ENCODE peak calls at places on chromosome 18, in six cellular contexts. I, B, P, N, J and K are unnamed samples.

GRCh38 chr18:42706618-42707017 is 408.9 kb downstream of the RIT2 start:
- DNase-seq in I (no peak), B (peak; percentile 48), P (no peak), N (peak; percentile 27), J (no peak), K (no peak)

GRCh38 chr18:11909597-11910026 is 1.5 kb upstream of the MPPE1 start:
- DNase-seq in I (no peak), B (no peak), P (no peak), N (no peak), J (no peak), K (peak; percentile 51)

GRCh38 chr18:48263421-48263820 is 145.8 kb downstream of the ZBTB7C start:
- DNase-seq in I (no peak), B (no peak), P (no peak), N (no peak), J (no peak), K (no peak)

GRCh38 chr18:11147962-11148654 is 1.3 kb downstream of the PIEZO2 start:
- DNase-seq in I (no peak), B (no peak), P (no peak), N (no peak), J (no peak), K (no peak)

GRCh38 chr18:61738488-61738887 is 154.3 kb downstream of the RNF152 start:
- DNase-seq in I (peak; percentile 37), B (no peak), P (peak; percentile 85), N (no peak), J (no peak), K (peak; percentile 75)

GRCh38 chr18:33838084-33838483 is 260.1 kb downstream of the ASXL3 start:
- DNase-seq in I (no peak), B (no peak), P (no peak), N (no peak), J (no peak), K (no peak)

GRCh38 chr18:55779461-55779710 is 191.4 kb upstream of the TCF4 start:
- DNase-seq in I (no peak), B (no peak), P (no peak), N (no peak), J (no peak), K (no peak)

GRCh38 chr18:47247833-47248609 is 3.4 kb downstream of the SKOR2 start:
- DNase-seq in I (no peak), B (peak; percentile 59), P (no peak), N (peak; percentile 26), J (no peak), K (no peak)

GRCh38 chr18:38421016-38421415 is 855.4 kb upstream of the CELF4 start:
- DNase-seq in I (no peak), B (peak; percentile 58), P (no peak), N (no peak), J (no peak), K (no peak)

GRCh38 chr18:50494569-50494968 is 65.3 kb upstream of the MAPK4 start:
- DNase-seq in I (no peak), B (no peak), P (no peak), N (no peak), J (no peak), K (peak; percentile 23)

GRCh38 chr18:42064109-42064508 is 109.1 kb downstream of the PIK3C3 start:
- DNase-seq in I (no peak), B (no peak), P (no peak), N (no peak), J (no peak), K (no peak)

GRCh38 chr18:41145526-41145925 is 809.5 kb upstream of the PIK3C3 start:
- DNase-seq in I (no peak), B (no peak), P (no peak), N (no peak), J (no peak), K (peak; percentile 62)

GRCh38 chr18:24928479-24928878 is 423.5 kb downstream of the ZNF521 start:
- DNase-seq in I (no peak), B (no peak), P (no peak), N (no peak), J (no peak), K (no peak)

GRCh38 chr18:12317664-12318333 is 9.8 kb downstream of the TUBB6 start:
- DNase-seq in I (no peak), B (no peak), P (no peak), N (no peak), J (no peak), K (peak; percentile 77)

GRCh38 chr18:47987456-47987735 is 56.9 kb upstream of the SMAD2 start:
- DNase-seq in I (no peak), B (no peak), P (no peak), N (no peak), J (no peak), K (no peak)

GRCh38 chr18:76821875-76822509 is 365 bp upstream of the ZNF236 start:
- DNase-seq in I (peak; percentile 52), B (peak; percentile 85), P (peak; percentile 78), N (peak; percentile 55), J (peak; percentile 28), K (peak; percentile 46)

GRCh38 chr18:57812126-57812477 is 9.0 kb upstream of the ATP8B1 start:
- DNase-seq in I (no peak), B (no peak), P (no peak), N (no peak), J (no peak), K (no peak)

GRCh38 chr18:76468345-76469275 is 26.4 kb downstream of the ZNF516 start:
- DNase-seq in I (peak; percentile 16), B (no peak), P (peak; percentile 46), N (no peak), J (no peak), K (no peak)

GRCh38 chr18:49697757-49698595 is 115.4 kb downstream of the ACAA2 start:
- DNase-seq in I (no peak), B (peak; percentile 30), P (no peak), N (peak; percentile 85), J (no peak), K (peak; percentile 27)

GRCh38 chr18:29309352-29309751 is 1132.4 kb upstream of the CDH2 start:
- DNase-seq in I (no peak), B (no peak), P (no peak), N (no peak), J (no peak), K (no peak)

DNA sequence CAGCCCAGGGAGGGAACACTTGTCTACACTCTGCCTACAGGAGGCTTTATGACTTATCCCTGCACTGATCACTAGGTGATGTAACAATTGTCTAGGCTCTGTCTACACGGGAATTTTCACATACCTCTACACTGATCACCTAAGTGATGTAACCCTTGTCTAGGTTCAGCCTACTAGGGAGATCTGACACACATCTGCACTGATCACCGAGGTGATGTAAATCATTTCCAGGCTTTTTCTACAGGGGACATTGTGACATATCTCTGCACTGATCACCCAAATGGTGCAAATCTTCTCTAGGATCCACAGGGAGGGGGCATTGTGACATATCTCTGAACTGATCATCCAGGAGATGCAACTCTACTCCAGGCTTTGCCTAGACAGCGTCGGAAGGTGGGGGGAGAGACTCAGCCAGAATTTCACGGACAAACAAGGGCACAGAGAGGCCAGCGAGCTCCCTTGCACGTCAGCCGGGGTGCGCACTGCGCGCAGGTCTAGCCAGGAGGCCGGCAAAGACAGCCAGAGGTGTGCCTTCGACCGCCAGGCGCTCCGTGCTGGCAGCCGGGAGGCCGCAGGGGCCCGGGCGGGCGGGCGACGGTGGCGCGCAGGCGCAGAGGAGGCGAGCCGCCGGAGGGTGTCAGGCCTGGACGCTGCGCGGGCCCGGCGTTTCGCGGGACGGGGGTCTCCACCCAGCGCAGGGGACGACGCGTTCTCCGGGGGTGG is 46.9 kb upstream of the USP14 start:
- DNase-seq in I (peak; percentile 18), B (peak; percentile 82), P (no peak), N (peak; percentile 85), J (no peak), K (peak; percentile 44)
- H3K4me3 ChIP-seq in I (peak overlapping the region; percentile 16), B (no peak overlapping the region), P (peak overlapping the region; percentile 41), N (peak overlapping the region; percentile 54), J (no peak overlapping the region), K (no peak overlapping the region)

GRCh38 chr18:5237723-5238370 is 40.8 kb upstream of the AKAIN1 start:
- DNase-seq in I (peak; percentile 85), B (peak; percentile 92), P (peak; percentile 92), N (peak; percentile 89), J (peak; percentile 74), K (peak; percentile 94)
- TF ChIP-seq CTCF in I (no peak), B (peak; percentile 12), P (peak; percentile 20), N (peak; percentile 40), J (peak; percentile 10), K (peak; percentile 5)

GRCh38 chr18:79712206-79712857 is 32.7 kb downstream of the CTDP1 start:
- DNase-seq in I (no peak), B (no peak), P (no peak), N (no peak), J (no peak), K (no peak)
- H3K4me3 ChIP-seq in I (no peak overlapping the region), B (no peak overlapping the region), P (no peak overlapping the region), N (no peak overlapping the region), J (no peak overlapping the region), K (no peak overlapping the region)

DNA sequence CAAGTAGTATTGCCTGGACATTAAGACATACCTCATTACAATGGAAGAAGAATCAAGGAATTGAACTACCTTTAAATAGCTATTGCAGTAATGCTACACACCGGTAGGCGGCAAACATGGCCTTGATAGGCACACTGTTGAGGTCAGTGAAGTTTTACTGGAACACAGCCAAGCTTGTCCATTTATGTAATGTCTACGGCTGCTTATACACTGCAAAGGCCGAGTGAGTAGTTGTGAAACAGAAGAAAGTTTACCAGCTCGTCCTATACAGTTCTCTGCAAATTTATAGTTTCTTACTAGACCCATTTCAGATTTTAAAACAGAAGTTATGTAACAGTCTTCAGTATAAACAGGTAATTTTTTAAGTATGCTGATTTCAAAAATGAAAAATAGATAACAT is 38.8 kb downstream of the PPP4R1 start:
- DNase-seq in I (peak; percentile 81), B (peak; percentile 73), P (peak; percentile 83), N (peak; percentile 48), J (peak; percentile 47), K (peak; percentile 99)
- TF ChIP-seq CTCF in I (peak; percentile 75), B (peak; percentile 73), P (peak; percentile 85), N (peak; percentile 51), J (peak; percentile 78), K (peak; percentile 82)